ENCODE peak calls at places on chromosomes 4 and X, in eight cellular contexts. Z, J, C, N, E, X, T and Q are unnamed samples.
A peak's percentile ranks its signal among the peaks of the same experiment; 100 is the strongest.

GRCh38 chr4:184513802-184514120 is 39.4 kb upstream of the IRF2 start:
- DNase-seq in C (no peak), J (no peak), N (no peak), Z (no peak), E (no peak), T (no peak), X (no peak), Q (no peak)

GRCh38 chrX:10722804-10723364 is 102.5 kb upstream of the MID1 start:
- DNase-seq in E (peak; percentile 23), C (peak; percentile 46), X (peak; percentile 2), N (peak; percentile 47), Z (peak; percentile 51), T (no peak), J (peak; percentile 26), Q (no peak)

GRCh38 chr4:129822708-129823504 is 727.0 kb downstream of the C4orf33 start:
- DNase-seq in Z (no peak), C (no peak), N (no peak), T (no peak), J (no peak), E (no peak), X (no peak), Q (no peak)

GRCh38 chr4:37865450-37865849 is 25.4 kb upstream of the TBC1D1 start:
- DNase-seq in T (no peak), C (no peak), N (no peak), E (no peak), Z (no peak), J (no peak), X (no peak), Q (no peak)

GRCh38 chr4:89101256-89102161 is 9.8 kb upstream of the TIGD2 start:
- DNase-seq in X (no peak), T (no peak), Z (no peak), C (no peak), N (no peak), E (peak; percentile 39), J (peak; percentile 37), Q (no peak)

GRCh38 chr4:94813221-94813620 is 55.5 kb downstream of the BMPR1B start:
- DNase-seq in E (no peak), T (no peak), Z (no peak), N (no peak), X (no peak), C (no peak), J (no peak), Q (no peak)

GRCh38 chr4:16205298-16206164 is 20.7 kb downstream of the TAPT1 start:
- DNase-seq in C (no peak), Z (no peak), E (no peak), X (peak; percentile 43), N (peak; percentile 6), J (no peak), T (no peak), Q (no peak)

GRCh38 chr4:16226816-16227461 is 668 bp upstream of the TAPT1 start:
- DNase-seq in J (peak; percentile 60), Z (peak; percentile 76), T (no peak), C (peak; percentile 59), X (no peak), N (peak; percentile 37), E (peak; percentile 34), Q (peak; percentile 16)

GRCh38 chr4:124537971-124538370 is 174.6 kb downstream of the ANKRD50 start:
- DNase-seq in T (no peak), X (no peak), C (no peak), Z (no peak), N (no peak), J (no peak), E (no peak), Q (no peak)

GRCh38 chrX:1661048-1661921 is 46.4 kb downstream of the ASMT start:
- DNase-seq in E (peak; percentile 12), N (peak; percentile 56), T (peak; percentile 33), X (peak; percentile 89), J (peak; percentile 81), C (peak; percentile 98), Z (peak; percentile 64), Q (peak; percentile 81)

GRCh38 chrX:131942045-131942444 is 81.1 kb upstream of the STK26 start:
- DNase-seq in X (no peak), N (no peak), Z (no peak), E (no peak), J (no peak), C (no peak), T (no peak), Q (no peak)

GRCh38 chrX:70455366-70456202 is 10.9 kb downstream of the DLG3 start:
- DNase-seq in N (no peak), E (no peak), Z (no peak), T (no peak), J (no peak), X (no peak), C (no peak), Q (no peak)

GRCh38 chr4:77196866-77197265 is 39.9 kb downstream of the CCNG2 start:
- DNase-seq in E (no peak), N (no peak), X (no peak), Z (no peak), C (no peak), J (no peak), T (no peak), Q (no peak)

GRCh38 chr4:77194989-77195388 is 38.0 kb downstream of the CCNG2 start:
- DNase-seq in C (no peak), Z (no peak), N (no peak), X (no peak), J (no peak), T (no peak), E (peak; percentile 15), Q (no peak)

GRCh38 chr4:77194366-77194765 is 37.4 kb downstream of the CCNG2 start:
- DNase-seq in T (no peak), Z (no peak), X (no peak), N (no peak), C (no peak), E (no peak), J (no peak), Q (no peak)

GRCh38 chr4:77193046-77193445 is 36.0 kb downstream of the CCNG2 start:
- DNase-seq in C (no peak), E (no peak), N (no peak), X (no peak), Z (no peak), J (no peak), T (no peak), Q (no peak)

GRCh38 chr4:77193511-77194236 is 36.7 kb downstream of the CCNG2 start:
- DNase-seq in N (no peak), X (peak; percentile 80), E (no peak), T (peak; percentile 21), Z (peak; percentile 60), J (peak; percentile 94), C (peak; percentile 91), Q (peak; percentile 66)
- H3K27ac ChIP-seq in N (no peak overlapping the region), X (peak overlapping the region; percentile 62), E (no peak overlapping the region), T (no peak overlapping the region), Z (no peak overlapping the region), J (peak overlapping the region; percentile 60), C (no peak overlapping the region), Q (peak overlapping the region; percentile 35)

DNA sequence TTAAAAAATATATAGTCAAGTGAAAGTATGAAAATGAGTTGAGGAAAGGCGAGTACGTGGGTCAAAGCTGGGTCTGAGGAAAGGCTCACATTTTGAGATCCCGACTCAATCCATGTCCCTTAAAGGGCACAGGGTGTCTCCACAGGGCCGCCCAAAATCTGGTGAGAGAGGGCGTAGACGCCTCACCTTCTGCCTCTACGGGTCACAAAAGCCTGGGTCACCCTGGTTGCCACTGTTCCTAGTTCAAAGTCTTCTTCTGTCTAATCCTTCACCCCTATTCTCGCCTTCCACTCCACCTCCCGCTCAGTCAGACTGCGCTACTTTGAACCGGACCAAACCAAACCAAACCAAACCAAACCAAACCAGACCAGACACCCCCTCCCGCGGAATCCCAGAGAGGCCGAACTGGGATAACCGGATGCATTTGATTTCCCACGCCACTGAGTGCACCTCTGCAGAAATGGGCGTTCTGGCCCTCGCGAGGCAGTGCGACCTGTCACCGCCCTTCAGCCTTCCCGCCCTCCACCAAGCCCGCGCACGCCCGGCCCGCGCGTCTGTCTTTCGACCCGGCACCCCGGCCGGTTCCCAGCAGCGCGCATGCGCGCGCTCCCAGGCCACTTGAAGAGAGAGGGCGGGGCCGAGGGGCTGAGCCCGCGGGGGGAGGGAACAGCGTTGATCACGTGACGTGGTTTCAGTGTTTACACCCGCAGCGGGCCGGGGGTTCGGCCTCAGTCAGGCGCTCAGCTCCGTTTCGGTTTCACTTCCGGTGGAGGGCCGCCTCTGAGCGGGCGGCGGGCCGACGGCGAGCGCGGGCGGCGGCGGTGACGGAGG is at the start of gene FMR1:
- DNase-seq in T (peak; percentile 66), J (peak; percentile 93), X (peak; percentile 94), N (peak; percentile 94), E (peak; percentile 85), Z (peak; percentile 95), C (peak; percentile 88), Q (peak; percentile 92)
- H3K4me1 ChIP-seq in T (peaks cover 40% of the 10 kb centered on the region), J (no peaks in the 10 kb centered on the region), X (peaks cover 26% of the 10 kb centered on the region), N (peaks cover 20% of the 10 kb centered on the region), E (no peaks in the 10 kb centered on the region), Z (no peaks in the 10 kb centered on the region), C (no peaks in the 10 kb centered on the region), Q (peaks cover 5% of the 10 kb centered on the region)

GRCh38 chr4:176839656-176840055 is 46.9 kb upstream of the VEGFC start:
- DNase-seq in X (no peak), C (no peak), N (no peak), T (no peak), Z (no peak), E (peak; percentile 17), J (no peak), Q (no peak)

GRCh38 chr4:176844448-176844847 is 51.7 kb upstream of the VEGFC start:
- DNase-seq in E (no peak), Z (no peak), X (no peak), J (no peak), T (no peak), C (no peak), N (no peak), Q (no peak)

GRCh38 chr4:176840166-176840565 is 47.4 kb upstream of the VEGFC start:
- DNase-seq in N (no peak), J (no peak), Z (no peak), T (no peak), C (no peak), E (peak; percentile 12), X (no peak), Q (no peak)

GRCh38 chr4:176838611-176839411 is 46.1 kb upstream of the VEGFC start:
- DNase-seq in J (no peak), Z (no peak), C (no peak), N (peak; percentile 31), T (no peak), X (no peak), E (peak; percentile 80), Q (no peak)

GRCh38 chr4:176841730-176842129 is 49.0 kb upstream of the VEGFC start:
- DNase-seq in N (no peak), C (no peak), J (no peak), X (no peak), Z (no peak), E (peak; percentile 76), T (no peak), Q (no peak)
- H3K9me3 ChIP-seq in N (no peaks in the 10 kb centered on the region), C (no peaks in the 10 kb centered on the region), J (no peaks in the 10 kb centered on the region), X (no peaks in the 10 kb centered on the region), Z (no peaks in the 10 kb centered on the region), E (no peaks in the 10 kb centered on the region), T (peaks cover 11% of the 10 kb centered on the region), Q (no peaks in the 10 kb centered on the region)

DNA sequence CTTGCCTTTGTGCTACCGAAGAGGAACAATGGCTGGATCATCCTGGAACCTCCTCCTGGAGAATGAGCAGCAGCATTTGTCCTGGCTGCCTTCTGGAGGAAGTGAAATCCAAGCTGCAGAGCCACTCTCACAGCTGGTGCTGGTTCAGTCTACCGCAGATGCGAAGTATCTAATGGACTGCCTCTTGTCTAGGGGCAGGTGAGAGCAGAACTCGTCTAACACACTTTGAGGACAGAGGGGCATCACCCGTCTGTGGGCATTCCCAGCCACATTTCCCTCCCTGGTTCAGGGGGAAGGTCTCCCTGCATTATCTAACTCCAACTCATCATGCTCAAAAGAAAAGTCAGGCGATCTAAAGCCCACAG is 338.2 kb upstream of the GATB start:
- DNase-seq in T (no peak), C (no peak), Z (no peak), N (no peak), E (no peak), J (no peak), X (no peak), Q (no peak)
- H3K27ac ChIP-seq in T (no peak overlapping the region), C (no peak overlapping the region), Z (no peak overlapping the region), N (no peak overlapping the region), E (no peak overlapping the region), J (peak overlapping the region; percentile 76), X (peak overlapping the region; percentile 91), Q (peak overlapping the region; percentile 86)